ENCODE peak calls at places on chromosomes 7 and 10, in nine cellular contexts. W, P, A, G, N, Z, U, Q and X are unnamed samples.

GRCh38 chr7:84924341-84924740 is 262.5 kb downstream of the SEMA3D start:
- DNase-seq in W (no peak), P (no peak), A (no peak), G (no peak), N (no peak), Z (no peak), U (no peak), Q (no peak), X (no peak)

GRCh38 chr7:15620491-15621185 is 58.8 kb upstream of the AGMO start:
- DNase-seq in W (no peak), P (no peak), A (peak; percentile 20), G (no peak), N (no peak), Z (peak; percentile 31), U (no peak), Q (no peak), X (peak; percentile 15)

GRCh38 chr7:140455743-140456142 is 23.6 kb downstream of the MKRN1 start:
- DNase-seq in W (no peak), P (no peak), A (no peak), G (no peak), N (no peak), Z (no peak), U (no peak), Q (no peak), X (no peak)

GRCh38 chr10:58143944-58144343 is 123.8 kb downstream of the IPMK start:
- DNase-seq in W (no peak), P (no peak), A (no peak), G (no peak), N (no peak), Z (no peak), U (no peak), Q (no peak), X (no peak)

GRCh38 chr7:135692055-135692454 is 29.7 kb downstream of the STMP1 start:
- DNase-seq in W (no peak), P (no peak), A (no peak), G (no peak), N (no peak), Z (no peak), U (no peak), Q (no peak), X (peak; percentile 58)

GRCh38 chr10:78464118-78464855 is 430.6 kb downstream of the RPS24 start:
- DNase-seq in W (peak; percentile 5), P (no peak), A (no peak), G (no peak), N (no peak), Z (no peak), U (no peak), Q (no peak), X (no peak)

GRCh38 chr7:131302876-131303707 is 24.6 kb upstream of the MKLN1 start:
- DNase-seq in W (peak; percentile 58), P (peak; percentile 54), A (peak; percentile 61), G (no peak), N (peak; percentile 41), Z (peak; percentile 65), U (peak; percentile 62), Q (peak; percentile 37), X (peak; percentile 44)

GRCh38 chr7:71414490-71414889 is 282.5 kb downstream of the GALNT17 start:
- DNase-seq in W (peak; percentile 14), P (no peak), A (peak; percentile 8), G (no peak), N (no peak), Z (no peak), U (no peak), Q (no peak), X (no peak)

GRCh38 chr10:123945506-123945905 is 53.9 kb upstream of the CPXM2 start:
- DNase-seq in W (no peak), P (no peak), A (peak; percentile 15), G (no peak), N (peak; percentile 18), Z (peak; percentile 47), U (peak; percentile 58), Q (no peak), X (peak; percentile 5)

GRCh38 chr7:148561099-148561498 is 29.5 kb upstream of the C7orf33 start:
- DNase-seq in W (no peak), P (no peak), A (no peak), G (no peak), N (no peak), Z (peak; percentile 41), U (no peak), Q (no peak), X (no peak)

GRCh38 chr10:5449823-5450222 is 37.5 kb downstream of the NET1 start:
- DNase-seq in W (no peak), P (no peak), A (peak; percentile 87), G (no peak), N (peak; percentile 68), Z (peak; percentile 45), U (peak; percentile 77), Q (no peak), X (peak; percentile 90)

GRCh38 chr7:47581442-47581820 is 480 bp downstream of the TNS3 start:
- DNase-seq in W (peak; percentile 48), P (peak; percentile 77), A (no peak), G (peak; percentile 59), N (no peak), Z (peak; percentile 25), U (peak; percentile 19), Q (no peak), X (no peak)

GRCh38 chr7:43905954-43906326 is 456 bp downstream of the URGCP start:
- DNase-seq in W (peak; percentile 25), P (peak; percentile 48), A (peak; percentile 45), G (peak; percentile 89), N (peak; percentile 52), Z (peak; percentile 14), U (peak; percentile 45), Q (no peak), X (peak; percentile 42)

GRCh38 chr7:102890292-102890970 is 22.4 kb upstream of the LRRC17 start:
- DNase-seq in W (no peak), P (no peak), A (peak; percentile 97), G (no peak), N (peak; percentile 62), Z (peak; percentile 36), U (peak; percentile 90), Q (no peak), X (peak; percentile 66)

GRCh38 chr10:131926253-131926652 is 25.4 kb downstream of the PPP2R2D start:
- DNase-seq in W (no peak), P (peak; percentile 15), A (no peak), G (no peak), N (no peak), Z (no peak), U (no peak), Q (no peak), X (no peak)

GRCh38 chr7:130891254-130892094 is 157.5 kb upstream of the KLF14 start:
- DNase-seq in W (no peak), P (peak; percentile 50), A (peak; percentile 98), G (no peak), N (peak; percentile 97), Z (peak; percentile 90), U (peak; percentile 98), Q (no peak), X (peak; percentile 94)

GRCh38 chr7:133020501-133020900 is 61.4 kb downstream of the CHCHD3 start:
- DNase-seq in W (no peak), P (no peak), A (peak; percentile 36), G (no peak), N (no peak), Z (no peak), U (no peak), Q (no peak), X (peak; percentile 38)

GRCh38 chr10:1631282-1631681 is 106.0 kb downstream of the ADARB2 start:
- DNase-seq in W (no peak), P (no peak), A (no peak), G (no peak), N (no peak), Z (no peak), U (no peak), Q (no peak), X (no peak)

GRCh38 chr10:128451879-128452278 is 325.7 kb upstream of the MKI67 start:
- DNase-seq in W (no peak), P (peak; percentile 15), A (no peak), G (no peak), N (no peak), Z (no peak), U (no peak), Q (no peak), X (no peak)

GRCh38 chr7:26200113-26200443 is 468 bp downstream of the HNRNPA2B1 start:
- DNase-seq in W (peak; percentile 73), P (peak; percentile 79), A (no peak), G (peak; percentile 71), N (peak; percentile 55), Z (peak; percentile 38), U (no peak), Q (no peak), X (peak; percentile 45)

GRCh38 chr7:27064681-27065080 is 31.1 kb downstream of the HOXA1 start:
- DNase-seq in W (no peak), P (no peak), A (no peak), G (no peak), N (peak; percentile 33), Z (no peak), U (no peak), Q (no peak), X (no peak)

GRCh38 chr7:111370002-111370401 is 192.3 kb downstream of the IMMP2L start:
- DNase-seq in W (no peak), P (no peak), A (no peak), G (no peak), N (no peak), Z (peak; percentile 7), U (no peak), Q (no peak), X (no peak)

GRCh38 chr7:111374027-111374426 is 188.3 kb downstream of the IMMP2L start:
- DNase-seq in W (no peak), P (no peak), A (no peak), G (no peak), N (no peak), Z (no peak), U (no peak), Q (no peak), X (no peak)
- TF ChIP-seq CTCF in W (no peak), P (no peak), A (no peak), G (no peak), N (no peak), Z (no peak), U (no peak), Q (no peak), X (no peak)

GRCh38 chr7:50467817-50468610 is 17.9 kb upstream of the FIGNL1 start:
- DNase-seq in W (peak; percentile 86), P (peak; percentile 82), A (peak; percentile 79), G (peak; percentile 93), N (peak; percentile 74), Z (peak; percentile 84), U (peak; percentile 68), Q (peak; percentile 28), X (peak; percentile 78)
- H3K4me3 ChIP-seq in W (no peak overlapping the region), P (no peak overlapping the region), A (peak overlapping the region; percentile 14), G (peak overlapping the region; percentile 17), N (no peak overlapping the region), Z (peak overlapping the region; percentile 57), U (peak overlapping the region; percentile 31), Q (peak overlapping the region; percentile 16), X (peak overlapping the region; percentile 24)

GRCh38 chr10:7218974-7219373 is 191.9 kb downstream of the SFMBT2 start:
- DNase-seq in W (no peak), P (no peak), A (peak; percentile 1), G (no peak), N (peak; percentile 51), Z (peak; percentile 6), U (peak; percentile 14), Q (no peak), X (peak; percentile 14)
- TF ChIP-seq CTCF in W (no peak), P (no peak), A (no peak), G (no peak), N (no peak), Z (peak; percentile 24), U (no peak), Q (peak; percentile 35), X (peak; percentile 2)

DNA sequence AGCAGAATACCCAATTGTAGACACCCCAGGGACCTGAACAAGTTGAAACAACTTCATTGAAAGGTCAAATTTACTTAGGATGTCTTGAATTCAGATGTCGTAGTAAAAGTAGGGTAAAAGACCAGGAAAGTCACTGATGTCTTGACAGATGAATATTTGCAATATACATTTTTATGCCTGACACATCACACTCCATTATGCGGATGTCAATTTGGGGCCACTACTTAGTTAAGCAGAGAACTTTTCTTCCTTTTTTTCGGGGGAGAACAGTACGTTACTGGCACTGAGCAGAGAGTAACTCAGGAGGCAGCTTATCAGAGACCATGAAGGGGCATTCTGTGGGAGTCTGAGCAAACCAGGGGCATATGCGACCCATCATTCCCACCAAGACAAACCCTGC is 4.9 kb downstream of the ITGA8 start:
- DNase-seq in W (no peak), P (no peak), A (no peak), G (no peak), N (no peak), Z (no peak), U (no peak), Q (no peak), X (no peak)
- H3K4me3 ChIP-seq in W (no peak overlapping the region), P (no peak overlapping the region), A (no peak overlapping the region), G (no peak overlapping the region), N (no peak overlapping the region), Z (no peak overlapping the region), U (no peak overlapping the region), Q (no peak overlapping the region), X (no peak overlapping the region)